ENCODE peak calls at places on chromosomes 5 and 9, in four cellular contexts. One of them, this sample, is unnamed.

GRCh38 chr5:103232393-103232999 is 26.1 kb upstream of the MACIR start:
- DNase-seq in IMR-90: peak; percentile 55
- DNase-seq in H1: no peak
- DNase-seq in GM12878: no peak
- DNase-seq in this sample: peak; percentile 44

GRCh38 chr5:143217804-143218160 is 185.7 kb downstream of the NR3C1 start:
- DNase-seq in GM12878: peak; percentile 68
- DNase-seq in IMR-90: no peak
- DNase-seq in H1: no peak
- DNase-seq in this sample: no peak

GRCh38 chr5:107424461-107424860 is 246.3 kb downstream of the EFNA5 start:
- DNase-seq in H1: no peak
- DNase-seq in GM12878: no peak
- DNase-seq in IMR-90: no peak
- DNase-seq in this sample: no peak

GRCh38 chr5:75286211-75286773 is 49.6 kb upstream of the ANKRD31 start:
- DNase-seq in IMR-90: no peak
- DNase-seq in H1: no peak
- DNase-seq in GM12878: no peak
- DNase-seq in this sample: no peak

GRCh38 chr5:17065468-17065867 is 129.4 kb upstream of the MYO10 start:
- DNase-seq in GM12878: no peak
- DNase-seq in IMR-90: no peak
- DNase-seq in H1: no peak
- DNase-seq in this sample: no peak

GRCh38 chr5:177382423-177383029 is 1.7 kb upstream of the SLC34A1 start:
- DNase-seq in H1: no peak
- DNase-seq in GM12878: no peak
- DNase-seq in IMR-90: peak; percentile 18
- DNase-seq in this sample: no peak

GRCh38 chr5:147044868-147045267 is 166.3 kb upstream of the PPP2R2B start:
- DNase-seq in GM12878: no peak
- DNase-seq in IMR-90: no peak
- DNase-seq in H1: no peak
- DNase-seq in this sample: no peak

GRCh38 chr9:37501957-37502596 is 16.3 kb downstream of the POLR1E start:
- DNase-seq in GM12878: no peak
- DNase-seq in IMR-90: no peak
- DNase-seq in H1: no peak
- DNase-seq in this sample: no peak

GRCh38 chr9:27471789-27472585 is 52.1 kb upstream of the IFNK start:
- DNase-seq in GM12878: no peak
- DNase-seq in IMR-90: no peak
- DNase-seq in H1: no peak
- DNase-seq in this sample: no peak

GRCh38 chr9:135884328-135885035 is 22.9 kb downstream of the CAMSAP1 start:
- DNase-seq in IMR-90: peak; percentile 86
- DNase-seq in H1: no peak
- DNase-seq in GM12878: no peak
- DNase-seq in this sample: no peak

GRCh38 chr5:30279237-30279636 is 914.2 kb upstream of the CDH6 start:
- DNase-seq in GM12878: no peak
- DNase-seq in IMR-90: peak; percentile 4
- DNase-seq in H1: no peak
- DNase-seq in this sample: no peak
- TF ChIP-seq CHD1 in GM12878: no peak
- TF ChIP-seq CHD1 in IMR-90: no peak
- TF ChIP-seq CHD1 in H1: no peak
- TF ChIP-seq CHD1 in this sample: no peak

GRCh38 chr9:134134949-134135342 is 936 bp upstream of the WDR5 start:
- DNase-seq in H1: no peak
- DNase-seq in IMR-90: no peak
- DNase-seq in GM12878: no peak
- DNase-seq in this sample: no peak

GRCh38 chr9:134136117-134136996 is 475 bp downstream of the WDR5 start:
- DNase-seq in GM12878: no peak
- DNase-seq in IMR-90: peak; percentile 13
- DNase-seq in H1: no peak
- DNase-seq in this sample: peak; percentile 66

GRCh38 chr9:134138292-134138691 is 2.4 kb downstream of the WDR5 start:
- DNase-seq in H1: no peak
- DNase-seq in GM12878: no peak
- DNase-seq in IMR-90: no peak
- DNase-seq in this sample: no peak

GRCh38 chr9:134136997-134137302 is 1.1 kb downstream of the WDR5 start:
- DNase-seq in H1: no peak
- DNase-seq in IMR-90: no peak
- DNase-seq in GM12878: no peak
- DNase-seq in this sample: no peak

DNA sequence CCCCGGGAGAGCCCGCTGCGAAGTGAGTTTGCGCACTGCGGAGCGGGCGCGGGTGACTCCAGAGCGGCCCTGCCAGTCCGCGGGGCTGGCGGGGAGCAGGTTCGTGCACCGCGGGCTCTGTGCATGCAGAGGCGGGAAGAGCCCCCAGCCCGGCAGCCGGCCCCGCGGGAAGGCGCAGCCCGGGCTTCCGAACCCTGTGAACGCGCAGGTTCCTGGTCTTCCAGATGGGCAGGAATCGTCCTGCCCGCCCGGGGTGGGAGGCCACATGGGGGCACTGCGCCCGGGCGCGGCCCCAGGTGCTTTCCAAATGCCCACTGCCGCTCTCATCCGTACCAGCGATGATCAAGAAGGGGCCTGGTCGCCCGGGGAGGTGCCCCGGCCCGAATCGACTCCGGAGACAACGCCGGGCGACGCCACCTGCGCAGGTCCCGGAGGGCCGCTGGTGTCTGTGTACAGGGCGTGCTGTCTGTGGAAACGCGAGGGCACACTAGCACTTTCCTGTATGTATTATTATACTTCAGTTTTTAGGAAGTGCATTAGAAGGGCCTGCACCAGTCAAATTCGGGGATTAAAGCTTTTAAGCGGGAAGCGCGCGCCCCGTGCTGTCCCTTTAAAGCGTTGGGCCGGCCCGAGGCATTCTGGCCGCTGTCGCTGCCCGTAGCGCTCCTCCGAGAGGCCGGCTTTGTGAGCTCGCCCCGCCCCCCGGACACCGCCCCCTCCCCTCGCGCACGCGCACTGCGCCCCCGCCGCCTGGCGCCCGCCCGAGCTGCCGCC is at the start of gene WDR5:
- DNase-seq in H1: peak; percentile 43
- DNase-seq in IMR-90: peak; percentile 85
- DNase-seq in GM12878: peak; percentile 31
- DNase-seq in this sample: peak; percentile 99
- TF ChIP-seq CHD1 in H1: no peak
- TF ChIP-seq CHD1 in IMR-90: no peak
- TF ChIP-seq CHD1 in GM12878: peak; percentile 80
- TF ChIP-seq CHD1 in this sample: peak; percentile 63

GRCh38 chr5:77209495-77210090 is 887 bp upstream of the PDE8B start:
- DNase-seq in IMR-90: no peak
- DNase-seq in H1: no peak
- DNase-seq in GM12878: no peak
- DNase-seq in this sample: no peak

GRCh38 chr5:77213601-77214000 is 3.1 kb downstream of the PDE8B start:
- DNase-seq in IMR-90: no peak
- DNase-seq in GM12878: no peak
- DNase-seq in H1: no peak
- DNase-seq in this sample: no peak

GRCh38 chr5:77210091-77211012 is at the start of gene PDE8B:
- DNase-seq in GM12878: no peak
- DNase-seq in IMR-90: no peak
- DNase-seq in H1: no peak
- DNase-seq in this sample: no peak

GRCh38 chr5:77211691-77212047 is 1.2 kb downstream of the PDE8B start:
- DNase-seq in GM12878: no peak
- DNase-seq in IMR-90: no peak
- DNase-seq in H1: no peak
- DNase-seq in this sample: no peak

DNA sequence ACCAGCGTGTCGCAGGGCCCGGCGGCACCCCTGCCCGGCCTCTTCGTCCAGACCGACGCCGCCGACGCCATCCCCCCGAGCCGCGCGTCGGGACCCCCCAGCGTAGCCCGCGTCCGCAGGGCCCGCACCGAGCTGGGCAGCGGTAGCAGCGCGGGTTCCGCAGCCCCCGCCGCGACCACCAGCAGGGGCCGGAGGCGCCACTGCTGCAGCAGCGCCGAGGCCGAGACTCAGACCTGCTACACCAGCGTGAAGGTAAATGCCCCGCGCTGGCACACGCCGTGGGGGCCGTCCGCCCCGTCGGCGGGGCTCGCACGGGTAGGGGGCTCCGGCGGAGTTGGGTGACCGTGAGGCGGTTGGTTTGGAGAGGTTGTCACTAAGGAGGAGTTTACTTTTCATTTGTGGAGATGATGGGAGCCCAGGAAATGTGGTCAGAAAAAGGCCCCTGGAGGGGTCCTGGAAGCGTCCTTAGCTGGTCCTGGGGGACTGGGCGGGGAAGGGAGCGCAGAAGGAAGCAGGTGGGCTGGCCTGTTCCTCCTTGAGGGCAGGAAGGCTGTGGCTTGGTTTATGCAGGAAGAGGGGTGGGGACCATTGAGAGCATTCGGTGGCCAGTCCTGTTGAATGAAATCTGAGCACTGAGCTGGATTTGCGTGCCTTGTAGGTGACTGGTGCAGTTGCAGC is 672 bp downstream of the PDE8B start:
- DNase-seq in IMR-90: no peak
- DNase-seq in H1: peak; percentile 25
- DNase-seq in GM12878: no peak
- DNase-seq in this sample: no peak
- TF ChIP-seq CHD1 in IMR-90: no peak
- TF ChIP-seq CHD1 in H1: no peak
- TF ChIP-seq CHD1 in GM12878: no peak
- TF ChIP-seq CHD1 in this sample: no peak

DNA sequence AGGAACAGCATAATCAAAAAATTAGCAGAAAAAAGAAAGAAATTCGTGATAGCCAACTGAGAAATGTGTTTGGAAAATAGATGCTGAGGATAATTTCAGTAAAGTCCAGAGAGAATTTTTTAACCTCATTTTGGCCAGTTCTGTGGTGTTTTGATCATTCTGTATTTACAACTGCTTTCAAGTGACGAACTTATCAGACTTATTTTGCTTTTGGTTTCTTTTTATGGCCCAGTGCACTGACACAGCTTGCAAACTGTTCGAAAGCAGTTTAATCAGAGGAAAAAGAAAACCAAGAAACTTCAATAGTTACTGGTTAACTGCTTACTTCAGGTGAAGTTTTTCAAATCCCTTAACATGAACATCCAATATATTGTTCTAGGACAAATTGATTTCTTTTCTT is 1.9 kb downstream of the SDHA start:
- DNase-seq in H1: no peak
- DNase-seq in GM12878: no peak
- DNase-seq in IMR-90: no peak
- DNase-seq in this sample: no peak
- TF ChIP-seq CHD1 in H1: no peak
- TF ChIP-seq CHD1 in GM12878: no peak
- TF ChIP-seq CHD1 in IMR-90: no peak
- TF ChIP-seq CHD1 in this sample: no peak

DNA sequence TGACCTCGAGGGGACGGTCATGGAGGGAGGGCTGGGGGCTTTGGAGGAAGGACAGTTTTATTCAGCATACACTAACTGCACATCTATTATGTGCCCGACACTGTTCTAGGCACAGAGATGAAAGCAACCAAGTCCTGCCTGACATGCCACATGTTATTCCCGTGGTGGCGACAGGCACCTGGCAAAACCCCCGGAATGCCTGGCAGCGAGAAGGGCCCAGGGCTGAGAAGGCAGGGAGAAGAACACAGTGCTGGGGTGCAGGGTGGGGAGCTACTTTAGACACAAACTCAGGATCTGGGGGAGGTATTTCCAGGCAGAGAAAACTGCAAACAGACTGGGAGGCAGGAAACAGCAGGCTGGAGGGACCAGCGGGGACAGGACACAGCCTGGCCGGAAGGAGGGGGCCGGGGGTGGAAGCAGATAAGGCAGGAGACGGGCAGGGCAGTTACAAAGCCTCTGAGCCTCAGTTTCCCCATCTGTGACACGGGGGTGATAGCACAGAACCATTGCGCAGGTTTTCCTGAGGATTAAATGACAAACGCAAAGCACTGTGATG is 77.7 kb downstream of the STK10 start:
- DNase-seq in GM12878: no peak
- DNase-seq in IMR-90: no peak
- DNase-seq in H1: no peak
- DNase-seq in this sample: no peak
- TF ChIP-seq CHD1 in GM12878: no peak
- TF ChIP-seq CHD1 in IMR-90: no peak
- TF ChIP-seq CHD1 in H1: no peak
- TF ChIP-seq CHD1 in this sample: no peak

GRCh38 chr5:131649160-131649559 is 14.1 kb upstream of the RAPGEF6 start:
- DNase-seq in IMR-90: peak; percentile 58
- DNase-seq in H1: no peak
- DNase-seq in GM12878: no peak
- DNase-seq in this sample: no peak

GRCh38 chr5:131641494-131641893 is 6.5 kb upstream of the RAPGEF6 start:
- DNase-seq in IMR-90: no peak
- DNase-seq in H1: no peak
- DNase-seq in GM12878: no peak
- DNase-seq in this sample: no peak

GRCh38 chr5:131640043-131640856 is 5.2 kb upstream of the RAPGEF6 start:
- DNase-seq in H1: no peak
- DNase-seq in GM12878: no peak
- DNase-seq in IMR-90: peak; percentile 62
- DNase-seq in this sample: peak; percentile 40

GRCh38 chr5:131647078-131647769 is 12.2 kb upstream of the RAPGEF6 start:
- DNase-seq in GM12878: peak; percentile 36
- DNase-seq in H1: no peak
- DNase-seq in IMR-90: no peak
- DNase-seq in this sample: no peak

GRCh38 chr5:131644822-131645221 is 9.8 kb upstream of the RAPGEF6 start:
- DNase-seq in GM12878: no peak
- DNase-seq in H1: no peak
- DNase-seq in IMR-90: peak; percentile 41
- DNase-seq in this sample: no peak
- TF ChIP-seq CHD1 in GM12878: no peak
- TF ChIP-seq CHD1 in H1: no peak
- TF ChIP-seq CHD1 in IMR-90: no peak
- TF ChIP-seq CHD1 in this sample: no peak

GRCh38 chr9:126488881-126489404 is 124.8 kb upstream of the LMX1B start:
- DNase-seq in IMR-90: no peak
- DNase-seq in GM12878: no peak
- DNase-seq in H1: no peak
- DNase-seq in this sample: no peak

GRCh38 chr9:126491256-126491879 is 122.4 kb upstream of the LMX1B start:
- DNase-seq in IMR-90: peak; percentile 69
- DNase-seq in H1: no peak
- DNase-seq in GM12878: no peak
- DNase-seq in this sample: peak; percentile 67

GRCh38 chr9:126488310-126488709 is 125.4 kb upstream of the LMX1B start:
- DNase-seq in H1: no peak
- DNase-seq in GM12878: no peak
- DNase-seq in IMR-90: no peak
- DNase-seq in this sample: no peak

GRCh38 chr9:126487856-126488255 is 125.9 kb upstream of the LMX1B start:
- DNase-seq in H1: no peak
- DNase-seq in GM12878: no peak
- DNase-seq in IMR-90: no peak
- DNase-seq in this sample: no peak

GRCh38 chr9:126489604-126490593 is 123.8 kb upstream of the LMX1B start:
- DNase-seq in H1: no peak
- DNase-seq in GM12878: no peak
- DNase-seq in IMR-90: no peak
- DNase-seq in this sample: no peak
- TF ChIP-seq CHD1 in H1: no peak
- TF ChIP-seq CHD1 in GM12878: no peak
- TF ChIP-seq CHD1 in IMR-90: no peak
- TF ChIP-seq CHD1 in this sample: no peak

This sample was measured in K562.